ENCODE peak calls at places on chromosome 1, in ten cellular contexts. G is fibroblast of mammary gland; K is hepatic stellate cell; T is HCEC 1CT; P is stimulated activated naive CD8-positive, alpha-beta T cell treated with anti-CD3 and anti-CD28 coated beads, Interleukin-15, Interleukin-2, amounts not matched to agents 100 U/mL and 50 U/mL, for 24 hours; O is stimulated activated CD8-positive, alpha-beta memory T cell treated with anti-CD3 and anti-CD28 coated beads, Interleukin-2, amount 100 ng/mL, for 1 hour; X is activated CD4-positive, alpha-beta T cell treated with anti-CD3 and anti-CD28 coated beads for 4 hours; S is activated effector memory CD4-positive, alpha-beta T cell treated with anti-CD3 and anti-CD28 coated beads, Interleukin-2, amount 50 U/mL, for 16 hours; U is neural crest cell; I is iPS-NIHi11. D is an unnamed sample.

GRCh38 chr1:85224734-85225623 is 24.2 kb upstream of the SYDE2 start:
- DNase-seq in O (no peak), K (no peak), S (no peak), P (no peak), X (no peak), U (no peak), G (no peak), I (peak), T (no peak), D (peak)

GRCh38 chr1:51266181-51266580 is 30.1 kb downstream of the RNF11 start:
- DNase-seq in X (no peak), U (no peak), G (no peak), P (no peak), S (no peak), I (no peak), T (no peak), O (no peak), K (no peak), D (no peak)

GRCh38 chr1:59401581-59401980 is 104.7 kb downstream of the FGGY start:
- DNase-seq in K (no peak), S (no peak), P (no peak), X (no peak), G (peak), T (peak), O (no peak), I (no peak), U (no peak), D (no peak)

GRCh38 chr1:76074321-76075187 is at the start of gene ST6GALNAC3:
- DNase-seq in O (peak), K (peak), X (peak), S (peak), P (peak), T (peak), I (peak), U (peak), G (peak), D (peak)

GRCh38 chr1:161044908-161045748 is 649 bp downstream of the USF1 start:
- DNase-seq in G (peak), K (peak), S (peak), U (peak), P (peak), I (peak), X (peak), T (peak), O (peak), D (peak)

GRCh38 chr1:67939176-67939751 is 106.0 kb upstream of the GNG12 start:
- DNase-seq in T (no peak), O (no peak), X (no peak), G (no peak), U (no peak), K (no peak), S (no peak), P (no peak), I (no peak), D (no peak)

GRCh38 chr1:64744492-64745180 is at the start of gene RAVER2:
- DNase-seq in S (peak), P (peak), T (peak), O (peak), X (peak), G (peak), U (peak), I (peak), K (peak), D (peak)

GRCh38 chr1:12184008-12184681 is 17.4 kb downstream of the TNFRSF1B start:
- DNase-seq in T (peak), U (peak), X (no peak), K (peak), I (peak), O (no peak), P (no peak), S (no peak), G (peak), D (no peak)

GRCh38 chr1:114468710-114469468 is 42.1 kb downstream of the TRIM33 start:
- DNase-seq in O (no peak), P (no peak), S (no peak), I (no peak), U (no peak), G (peak), K (no peak), T (peak), X (no peak), D (no peak)

GRCh38 chr1:178986204-178986603 is 39.5 kb upstream of the FAM20B start:
- DNase-seq in P (no peak), K (no peak), G (peak), S (no peak), I (no peak), X (no peak), T (no peak), O (no peak), U (no peak), D (no peak)

GRCh38 chr1:46180082-46180616 is 3.9 kb upstream of the P3R3URF start:
- DNase-seq in G (no peak), S (no peak), I (peak), K (no peak), X (no peak), O (no peak), T (no peak), U (no peak), P (peak), D (peak)

D was measured in endodermal cell.